ENCODE peak calls at places on chromosomes 12 and 14, in seven cellular contexts. H is transverse colon, J is GM12891, V is Panc1, U is prostate gland, Q is HepG2, K is upper lobe of left lung. M is an unnamed sample.

GRCh38 chr14:89013098-89013504 is 188.7 kb downstream of the TTC8 start:
- DNase-seq in J (no peak), Q (peak), V (peak), U (no peak), K (no peak), H (peak), M (peak)

GRCh38 chr14:80906946-80907345 is 34.6 kb downstream of the CEP128 start:
- DNase-seq in J (no peak), K (no peak), V (no peak), H (no peak), Q (no peak), U (no peak), M (no peak)

GRCh38 chr12:27123642-27124041 is 41.3 kb upstream of the C12orf71 start:
- DNase-seq in K (no peak), U (no peak), V (no peak), J (no peak), H (no peak), Q (peak), M (no peak)

GRCh38 chr14:102949801-102950451 is 27.5 kb downstream of the AMN start:
- DNase-seq in U (peak), J (no peak), Q (no peak), H (no peak), V (no peak), K (no peak), M (no peak)

GRCh38 chr12:56387152-56387551 is 24.5 kb upstream of the APOF start:
- DNase-seq in H (no peak), V (no peak), U (no peak), Q (no peak), K (no peak), J (no peak), M (no peak)

GRCh38 chr14:105149146-105149781 is 19.3 kb downstream of the JAG2 start:
- DNase-seq in U (no peak), Q (no peak), K (no peak), H (no peak), J (no peak), V (no peak), M (no peak)

GRCh38 chr14:96016761-96017160 is 22.4 kb upstream of the C14orf132 start:
- DNase-seq in K (peak), U (no peak), H (no peak), V (no peak), J (no peak), Q (no peak), M (no peak)

GRCh38 chr12:104426926-104427546 is 29.7 kb upstream of the CHST11 start:
- DNase-seq in K (no peak), U (no peak), V (no peak), Q (no peak), J (no peak), H (no peak), M (no peak)

GRCh38 chr14:80996049-80996901 is 40.9 kb downstream of the TSHR start:
- DNase-seq in Q (peak), U (peak), H (peak), K (peak), J (peak), V (peak), M (peak)

GRCh38 chr14:60275932-60276331 is 26.9 kb downstream of the PPM1A start:
- DNase-seq in J (no peak), U (no peak), K (no peak), Q (peak), V (no peak), H (no peak), M (no peak)

GRCh38 chr12:118237908-118238307 is 102.0 kb downstream of the PEBP1 start:
- DNase-seq in H (no peak), J (no peak), U (peak), K (no peak), V (no peak), Q (no peak), M (no peak)

GRCh38 chr12:128531153-128531552 is 264.2 kb downstream of the TMEM132C start:
- DNase-seq in K (no peak), H (no peak), U (no peak), V (no peak), Q (no peak), J (no peak), M (no peak)

GRCh38 chr12:103632554-103633216 is 45.6 kb downstream of the STAB2 start:
- DNase-seq in J (peak), K (peak), V (peak), U (peak), H (peak), Q (peak), M (peak)

GRCh38 chr14:36700656-36701055 is 39.0 kb downstream of the PAX9 start:
- DNase-seq in Q (no peak), H (no peak), K (no peak), U (no peak), J (no peak), V (no peak), M (no peak)

GRCh38 chr12:91923864-91924263 is 221.8 kb downstream of the BTG1 start:
- DNase-seq in K (no peak), H (no peak), U (no peak), V (no peak), Q (no peak), J (no peak), M (no peak)

GRCh38 chr14:100538566-100539318 is 48.5 kb downstream of the BEGAIN start:
- DNase-seq in K (no peak), U (no peak), J (no peak), V (no peak), H (peak), Q (no peak), M (no peak)

GRCh38 chr12:12180136-12180535 is 86.7 kb downstream of the LRP6 start:
- DNase-seq in H (no peak), J (no peak), K (no peak), V (no peak), U (no peak), Q (no peak), M (no peak)

GRCh38 chr14:20794644-20795369 is 7.8 kb downstream of the RNASE1 start:
- DNase-seq in V (no peak), H (no peak), J (no peak), U (no peak), K (no peak), Q (no peak), M (peak)

GRCh38 chr14:101965796-101966718 is 1.7 kb downstream of the DYNC1H1 start:
- DNase-seq in K (no peak), U (no peak), Q (no peak), J (no peak), H (no peak), V (no peak), M (no peak)

GRCh38 chr12:52903285-52903854 is 1.5 kb downstream of the KRT8 start:
- DNase-seq in H (peak), Q (peak), J (peak), K (peak), U (peak), V (no peak), M (no peak)

GRCh38 chr14:69682607-69683263 is 71.3 kb downstream of the SUSD6 start:
- DNase-seq in J (no peak), U (peak), V (no peak), K (peak), H (no peak), Q (peak), M (no peak)

GRCh38 chr12:5022465-5023061 is 21.1 kb upstream of the KCNA5 start:
- DNase-seq in U (peak), J (peak), H (peak), Q (peak), V (peak), K (no peak), M (no peak)
- TF ChIP-seq POLR2AphosphoS5 in U (no peak), J (no peak), H (no peak), Q (no peak), V (no peak), K (no peak), M (no peak)

DNA sequence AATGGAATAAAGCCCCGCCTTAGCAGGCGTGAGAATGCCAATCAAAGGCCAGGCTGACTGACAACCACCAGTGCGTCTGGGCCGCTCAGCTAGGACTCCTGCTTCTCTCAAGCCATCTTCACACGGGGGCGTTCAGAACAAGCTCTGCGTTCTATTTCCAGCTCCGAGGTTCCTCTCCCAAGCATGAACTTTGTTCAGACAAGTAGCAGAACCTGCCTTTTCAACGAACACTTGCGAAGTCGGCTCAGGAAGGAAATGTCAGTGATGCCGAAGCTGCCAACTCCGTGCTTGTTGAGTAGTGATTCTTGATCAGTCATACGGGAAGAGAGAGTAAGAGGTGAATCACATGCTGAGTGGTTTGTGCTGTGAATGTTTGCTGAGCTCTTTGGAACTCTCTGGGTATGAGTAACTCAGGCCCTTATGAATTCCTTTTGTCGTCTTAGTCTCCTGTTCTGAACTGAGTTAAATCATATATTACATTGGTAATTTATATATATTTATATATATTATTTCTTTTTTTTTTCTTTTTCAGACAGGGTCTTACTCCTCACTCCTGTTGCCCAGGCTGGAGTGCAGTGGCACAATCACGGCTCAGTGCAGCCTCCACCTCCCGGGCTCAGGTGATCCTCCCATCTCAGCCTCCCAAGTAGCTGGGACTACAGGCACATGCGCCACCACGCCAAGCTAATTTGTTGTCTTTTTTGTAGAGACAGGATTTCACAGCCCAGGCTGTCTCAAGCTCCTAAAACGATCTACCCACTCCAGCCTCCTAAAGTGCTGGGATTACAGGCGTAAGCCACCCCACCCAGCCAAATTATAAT is 29.4 kb upstream of the BCL7A start:
- DNase-seq in V (peak), J (peak), U (peak), K (peak), Q (peak), H (no peak), M (no peak)
- TF ChIP-seq POLR2AphosphoS5 in V (no peak), J (peak), U (peak), K (peak), Q (no peak), H (no peak), M (no peak)

DNA sequence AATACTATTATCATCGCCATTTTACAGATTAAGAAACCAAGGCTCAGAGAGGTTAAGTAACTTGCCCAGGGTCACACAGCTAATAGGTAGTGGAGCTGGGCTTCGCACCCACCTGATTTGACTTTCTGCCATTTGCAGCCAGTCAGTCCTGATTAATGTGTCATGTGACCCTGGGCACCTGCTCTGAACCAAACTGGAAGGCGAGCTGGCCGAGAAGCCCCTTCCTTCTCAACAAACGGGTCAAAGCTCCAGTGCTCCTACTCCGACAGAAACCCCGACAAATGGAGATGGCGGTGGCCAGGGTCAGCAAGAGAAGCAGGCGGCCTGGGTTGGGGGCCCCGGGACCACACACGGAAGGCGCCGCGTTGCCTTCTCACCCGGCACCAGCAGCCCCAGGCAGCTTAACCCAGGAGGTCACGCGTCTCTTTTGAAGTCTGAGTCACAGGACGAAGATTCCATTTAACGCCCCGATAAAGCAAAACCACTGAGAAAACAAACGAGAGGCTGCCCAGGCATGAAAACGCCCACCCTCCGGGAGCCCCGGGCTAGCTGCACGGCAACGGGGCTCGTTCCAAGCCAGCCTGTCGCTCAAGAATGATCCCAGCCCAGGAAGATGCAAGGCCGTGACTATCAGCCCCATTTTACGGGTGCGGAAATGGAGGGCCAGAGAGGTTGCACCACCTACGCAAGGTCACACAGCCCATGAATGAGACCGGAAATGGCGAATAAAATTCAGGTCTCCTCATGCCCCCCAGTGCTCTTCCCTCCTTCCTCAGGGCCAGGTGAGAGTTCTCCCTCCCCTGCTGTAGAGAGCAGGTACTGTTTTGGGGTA is 124.8 kb downstream of the SCARB1 start:
- DNase-seq in J (no peak), V (no peak), K (no peak), U (no peak), H (no peak), Q (peak), M (no peak)
- TF ChIP-seq POLR2AphosphoS5 in J (no peak), V (no peak), K (no peak), U (no peak), H (no peak), Q (no peak), M (no peak)

GRCh38 chr14:45558183-45558582 is 305.2 kb upstream of the MIS18BP1 start:
- DNase-seq in K (no peak), V (no peak), J (no peak), H (no peak), U (no peak), Q (no peak), M (no peak)
- TF ChIP-seq POLR2AphosphoS5 in K (no peak), V (no peak), J (no peak), H (no peak), U (no peak), Q (no peak), M (no peak)